ENCODE peak calls at places on chromosome 6, in nine cellular contexts. P, D, Y, W, K, U, C, J and E are unnamed samples.

GRCh38 chr6:138250513-138251247 is 32.4 kb upstream of the PBOV1 start:
- ATAC-seq in P (no peak), D (no peak), Y (no peak), W (peak; percentile 95), K (no peak), U (peak; percentile 97), C (peak; percentile 79), J (no peak), E (no peak)

GRCh38 chr6:138569970-138570715 is 70.8 kb upstream of the NHSL1 start:
- ATAC-seq in P (no peak), D (no peak), Y (no peak), W (no peak), K (no peak), U (no peak), C (no peak), J (no peak), E (no peak)

GRCh38 chr6:8539446-8539845 is 104.1 kb upstream of the SLC35B3 start:
- ATAC-seq in P (no peak), D (no peak), Y (no peak), W (no peak), K (no peak), U (peak; percentile 61), C (no peak), J (no peak), E (no peak)

GRCh38 chr6:39189915-39190544 is 39.2 kb downstream of the KCNK5 start:
- ATAC-seq in P (no peak), D (no peak), Y (peak; percentile 58), W (peak; percentile 76), K (no peak), U (peak; percentile 87), C (peak; percentile 63), J (peak; percentile 98), E (peak; percentile 42)

GRCh38 chr6:144314562-144314961 is 29.4 kb downstream of the UTRN start:
- ATAC-seq in P (no peak), D (no peak), Y (no peak), W (peak; percentile 6), K (no peak), U (peak; percentile 52), C (peak; percentile 5), J (no peak), E (no peak)

GRCh38 chr6:1722801-1723200 is 113.1 kb downstream of the FOXC1 start:
- ATAC-seq in P (no peak), D (no peak), Y (no peak), W (no peak), K (no peak), U (no peak), C (no peak), J (no peak), E (no peak)

GRCh38 chr6:167825759-167826229 is 917 bp upstream of the AFDN start:
- ATAC-seq in P (no peak), D (no peak), Y (peak; percentile 36), W (peak; percentile 86), K (peak; percentile 21), U (peak; percentile 92), C (peak; percentile 53), J (peak; percentile 87), E (peak; percentile 47)

GRCh38 chr6:13504611-13505344 is 17.4 kb upstream of the GFOD1 start:
- ATAC-seq in P (no peak), D (no peak), Y (no peak), W (no peak), K (no peak), U (no peak), C (no peak), J (no peak), E (no peak)

GRCh38 chr6:35681298-35681697 is 7.4 kb downstream of the FKBP5 start:
- ATAC-seq in P (peak; percentile 93), D (peak; percentile 80), Y (peak; percentile 95), W (no peak), K (no peak), U (no peak), C (no peak), J (no peak), E (no peak)

GRCh38 chr6:139402935-139403386 is 28.5 kb upstream of the CITED2 start:
- ATAC-seq in P (no peak), D (no peak), Y (no peak), W (peak; percentile 72), K (no peak), U (no peak), C (peak; percentile 97), J (no peak), E (no peak)

GRCh38 chr6:92848459-92848858 is 570.9 kb downstream of the EPHA7 start:
- ATAC-seq in P (no peak), D (no peak), Y (no peak), W (no peak), K (no peak), U (no peak), C (no peak), J (no peak), E (no peak)

GRCh38 chr6:31049518-31049917 is 39.2 kb downstream of the MUC22 start:
- ATAC-seq in P (no peak), D (no peak), Y (no peak), W (no peak), K (no peak), U (no peak), C (no peak), J (no peak), E (no peak)

GRCh38 chr6:37170273-37171140 is 555 bp downstream of the PIM1 start:
- ATAC-seq in P (peak; percentile 2), D (no peak), Y (no peak), W (peak; percentile 28), K (peak; percentile 55), U (peak; percentile 31), C (peak; percentile 14), J (peak; percentile 63), E (peak; percentile 51)

GRCh38 chr6:166289181-166290061 is 18.8 kb downstream of the PRR18 start:
- ATAC-seq in P (peak; percentile 82), D (no peak), Y (peak; percentile 82), W (no peak), K (no peak), U (no peak), C (no peak), J (no peak), E (no peak)

GRCh38 chr6:6885521-6886088 is 222.2 kb upstream of the RREB1 start:
- ATAC-seq in P (no peak), D (peak; percentile 21), Y (no peak), W (peak; percentile 83), K (peak; percentile 73), U (peak; percentile 78), C (peak; percentile 71), J (no peak), E (peak; percentile 35)

GRCh38 chr6:145801021-145801420 is 13.6 kb downstream of the FBXO30 start:
- ATAC-seq in P (no peak), D (no peak), Y (no peak), W (no peak), K (no peak), U (no peak), C (peak; percentile 44), J (no peak), E (no peak)

GRCh38 chr6:73231986-73232391 is 6.7 kb upstream of the KHDC1L start:
- ATAC-seq in P (no peak), D (no peak), Y (no peak), W (no peak), K (no peak), U (no peak), C (no peak), J (no peak), E (peak; percentile 82)

GRCh38 chr6:158142789-158143188 is 25.3 kb downstream of the SERAC1 start:
- ATAC-seq in P (no peak), D (no peak), Y (no peak), W (peak; percentile 81), K (peak; percentile 53), U (peak; percentile 90), C (no peak), J (no peak), E (no peak)

GRCh38 chr6:487956-488355 is 96.4 kb downstream of the IRF4 start:
- ATAC-seq in P (no peak), D (no peak), Y (no peak), W (no peak), K (no peak), U (no peak), C (no peak), J (no peak), E (peak; percentile 95)

GRCh38 chr6:32327103-32327502 is 44.6 kb downstream of the TSBP1 start:
- ATAC-seq in P (no peak), D (no peak), Y (no peak), W (no peak), K (no peak), U (no peak), C (no peak), J (no peak), E (peak; percentile 92)

GRCh38 chr6:20802596-20802995 is 268.3 kb downstream of the CDKAL1 start:
- ATAC-seq in P (no peak), D (no peak), Y (no peak), W (no peak), K (no peak), U (no peak), C (no peak), J (no peak), E (no peak)

GRCh38 chr6:71444222-71444621 is 155.6 kb downstream of the OGFRL1 start:
- ATAC-seq in P (no peak), D (no peak), Y (no peak), W (no peak), K (peak; percentile 69), U (peak; percentile 82), C (no peak), J (peak; percentile 82), E (no peak)

GRCh38 chr6:70398783-70399730 is 14.3 kb upstream of the FAM135A start:
- ATAC-seq in P (no peak), D (peak; percentile 56), Y (no peak), W (peak; percentile 95), K (peak; percentile 58), U (peak; percentile 95), C (peak; percentile 90), J (peak; percentile 97), E (no peak)

GRCh38 chr6:38239719-38240451 is 399.8 kb downstream of the BTBD9 start:
- ATAC-seq in P (no peak), D (no peak), Y (no peak), W (no peak), K (no peak), U (no peak), C (peak; percentile 76), J (no peak), E (peak; percentile 47)

GRCh38 chr6:45741437-45742166 is 274.1 kb downstream of the CLIC5 start:
- ATAC-seq in P (peak; percentile 61), D (no peak), Y (peak; percentile 77), W (peak; percentile 73), K (peak; percentile 55), U (peak; percentile 60), C (no peak), J (no peak), E (peak; percentile 74)

GRCh38 chr6:158853872-158854213 is 34.7 kb upstream of the EZR start:
- ATAC-seq in P (no peak), D (no peak), Y (no peak), W (no peak), K (no peak), U (no peak), C (no peak), J (no peak), E (no peak)

GRCh38 chr6:165571721-165572132 is 91.3 kb downstream of the PDE10A start:
- ATAC-seq in P (no peak), D (no peak), Y (no peak), W (peak; percentile 38), K (no peak), U (no peak), C (peak; percentile 25), J (peak; percentile 7), E (no peak)

GRCh38 chr6:38110407-38111025 is 291.0 kb downstream of the ZFAND3 start:
- ATAC-seq in P (no peak), D (no peak), Y (no peak), W (peak; percentile 45), K (no peak), U (peak; percentile 74), C (peak; percentile 85), J (no peak), E (no peak)

GRCh38 chr6:35068206-35068605 is 72.9 kb downstream of the TCP11 start:
- ATAC-seq in P (no peak), D (no peak), Y (no peak), W (no peak), K (peak; percentile 23), U (peak; percentile 44), C (peak; percentile 57), J (no peak), E (no peak)